ENCODE peak calls at places on chromosomes 13 and 19, in seven cellular contexts. E is HFF-Myc, Y is sigmoid colon, H is uterus, X is GF-D8, S is endothelial cell, B is head of caudate nucleus. T is an unnamed sample.

GRCh38 chr19:6556043-6556449 is 25.2 kb downstream of the TNFSF9 start:
- DNase-seq in X (no peak), S (no peak), H (no peak), E (no peak), B (no peak), Y (no peak), T (no peak)

GRCh38 chr19:41997121-41997850 is 3.3 kb upstream of the ATP1A3 start:
- DNase-seq in B (no peak), H (no peak), S (peak; percentile 74), X (no peak), Y (no peak), E (no peak), T (peak; percentile 75)

GRCh38 chr19:50792852-50793250 is 2.6 kb downstream of the ACP4 start:
- DNase-seq in S (no peak), B (no peak), Y (no peak), E (no peak), X (no peak), H (no peak), T (no peak)

GRCh38 chr19:2834294-2834871 is 6.9 kb upstream of the ZNF555 start:
- DNase-seq in E (no peak), B (no peak), X (no peak), Y (no peak), H (no peak), S (no peak), T (no peak)

GRCh38 chr13:102003848-102004570 is 397.8 kb downstream of the FGF14 start:
- DNase-seq in Y (no peak), E (no peak), S (no peak), B (no peak), H (no peak), X (no peak), T (no peak)

GRCh38 chr19:55690109-55690768 is 15.2 kb downstream of the EPN1 start:
- DNase-seq in B (no peak), Y (peak; percentile 58), E (no peak), X (no peak), H (no peak), S (no peak), T (no peak)

GRCh38 chr19:38905186-38905539 is 5.4 kb downstream of the NFKBIB start:
- DNase-seq in Y (no peak), S (no peak), X (no peak), E (no peak), B (no peak), H (no peak), T (no peak)

GRCh38 chr19:6861683-6862286 is 25.6 kb upstream of the ADGRE1 start:
- DNase-seq in X (no peak), B (no peak), S (no peak), H (no peak), Y (no peak), E (no peak), T (peak; percentile 25)

GRCh38 chr13:69198706-69199105 is 908.9 kb upstream of the ATXN8OS start:
- DNase-seq in B (no peak), H (no peak), E (no peak), X (no peak), S (no peak), Y (no peak), T (no peak)